ENCODE peak calls at places on chromosomes 13 and 19, in six cellular contexts. One of them, this sample, is unnamed.

GRCh38 chr13:97245011-97245410 is 22.9 kb downstream of the MBNL2 start:
- DNase-seq in endodermal cell: no peak
- DNase-seq in uterus: no peak
- DNase-seq in lower lobe of right lung: no peak
- DNase-seq in AG10803: no peak
- DNase-seq in mammary epithelial cell: no peak
- DNase-seq in this sample: no peak

GRCh38 chr13:44158055-44158655 is 215.5 kb upstream of the SERP2 start:
- DNase-seq in uterus: no peak
- DNase-seq in lower lobe of right lung: no peak
- DNase-seq in mammary epithelial cell: no peak
- DNase-seq in AG10803: no peak
- DNase-seq in endodermal cell: no peak
- DNase-seq in this sample: no peak

GRCh38 chr13:105642511-105642958 is 892.9 kb downstream of the EFNB2 start:
- DNase-seq in AG10803: no peak
- DNase-seq in endodermal cell: no peak
- DNase-seq in mammary epithelial cell: no peak
- DNase-seq in lower lobe of right lung: no peak
- DNase-seq in uterus: no peak
- DNase-seq in this sample: no peak

GRCh38 chr13:99642006-99642405 is 140.7 kb downstream of the TM9SF2 start:
- DNase-seq in mammary epithelial cell: no peak
- DNase-seq in lower lobe of right lung: no peak
- DNase-seq in uterus: no peak
- DNase-seq in endodermal cell: no peak
- DNase-seq in AG10803: no peak
- DNase-seq in this sample: no peak

GRCh38 chr13:31046711-31047279 is 114.3 kb downstream of the TEX26 start:
- DNase-seq in endodermal cell: peak
- DNase-seq in mammary epithelial cell: no peak
- DNase-seq in AG10803: no peak
- DNase-seq in uterus: peak
- DNase-seq in lower lobe of right lung: no peak
- DNase-seq in this sample: no peak

GRCh38 chr13:105611424-105611823 is 924.0 kb downstream of the EFNB2 start:
- DNase-seq in uterus: no peak
- DNase-seq in lower lobe of right lung: no peak
- DNase-seq in AG10803: peak
- DNase-seq in endodermal cell: no peak
- DNase-seq in mammary epithelial cell: peak
- DNase-seq in this sample: no peak

GRCh38 chr19:37077615-37077928 is 661 bp upstream of the ZNF420 start:
- DNase-seq in AG10803: no peak
- DNase-seq in lower lobe of right lung: no peak
- DNase-seq in endodermal cell: no peak
- DNase-seq in uterus: no peak
- DNase-seq in mammary epithelial cell: no peak
- DNase-seq in this sample: no peak

GRCh38 chr13:41413907-41414306 is 43.4 kb upstream of the RGCC start:
- DNase-seq in AG10803: no peak
- DNase-seq in mammary epithelial cell: no peak
- DNase-seq in endodermal cell: no peak
- DNase-seq in uterus: no peak
- DNase-seq in lower lobe of right lung: no peak
- DNase-seq in this sample: no peak

GRCh38 chr19:4606921-4607678 is 32.2 kb upstream of the TNFAIP8L1 start:
- DNase-seq in mammary epithelial cell: no peak
- DNase-seq in lower lobe of right lung: no peak
- DNase-seq in uterus: peak
- DNase-seq in endodermal cell: peak
- DNase-seq in AG10803: no peak
- DNase-seq in this sample: no peak

GRCh38 chr13:94858856-94859811 is 146.8 kb upstream of the SOX21 start:
- DNase-seq in AG10803: peak
- DNase-seq in endodermal cell: peak
- DNase-seq in lower lobe of right lung: peak
- DNase-seq in mammary epithelial cell: no peak
- DNase-seq in uterus: peak
- DNase-seq in this sample: no peak

GRCh38 chr13:30305456-30305855 is 1.9 kb downstream of the KATNAL1 start:
- DNase-seq in endodermal cell: no peak
- DNase-seq in AG10803: no peak
- DNase-seq in lower lobe of right lung: no peak
- DNase-seq in mammary epithelial cell: no peak
- DNase-seq in uterus: no peak
- DNase-seq in this sample: no peak

GRCh38 chr19:51729781-51730180 is 6.0 kb upstream of the HAS1 start:
- DNase-seq in AG10803: peak
- DNase-seq in mammary epithelial cell: no peak
- DNase-seq in uterus: no peak
- DNase-seq in lower lobe of right lung: no peak
- DNase-seq in endodermal cell: no peak
- DNase-seq in this sample: no peak

GRCh38 chr19:49681830-49682229 is 4.8 kb downstream of the PRMT1 start:
- DNase-seq in endodermal cell: peak
- DNase-seq in AG10803: no peak
- DNase-seq in uterus: no peak
- DNase-seq in lower lobe of right lung: no peak
- DNase-seq in mammary epithelial cell: no peak
- DNase-seq in this sample: no peak

GRCh38 chr19:51511353-51511752 is 9.8 kb upstream of the SIGLEC12 start:
- DNase-seq in endodermal cell: peak
- DNase-seq in uterus: no peak
- DNase-seq in mammary epithelial cell: no peak
- DNase-seq in lower lobe of right lung: no peak
- DNase-seq in AG10803: no peak
- DNase-seq in this sample: no peak

GRCh38 chr13:114049026-114049425 is 75.2 kb upstream of the C13orf46 start:
- DNase-seq in uterus: no peak
- DNase-seq in lower lobe of right lung: peak
- DNase-seq in AG10803: no peak
- DNase-seq in mammary epithelial cell: no peak
- DNase-seq in endodermal cell: no peak
- DNase-seq in this sample: no peak

GRCh38 chr13:22176968-22177545 is 506.2 kb downstream of the FGF9 start:
- DNase-seq in AG10803: no peak
- DNase-seq in endodermal cell: no peak
- DNase-seq in uterus: no peak
- DNase-seq in mammary epithelial cell: no peak
- DNase-seq in lower lobe of right lung: no peak
- DNase-seq in this sample: no peak

GRCh38 chr19:39631626-39632025 is 24.1 kb upstream of the LGALS16 start:
- DNase-seq in mammary epithelial cell: no peak
- DNase-seq in endodermal cell: no peak
- DNase-seq in lower lobe of right lung: no peak
- DNase-seq in AG10803: no peak
- DNase-seq in uterus: no peak
- DNase-seq in this sample: no peak

GRCh38 chr13:76939215-76939614 is 9.1 kb upstream of the ACOD1 start:
- DNase-seq in endodermal cell: no peak
- DNase-seq in AG10803: peak
- DNase-seq in mammary epithelial cell: peak
- DNase-seq in uterus: no peak
- DNase-seq in lower lobe of right lung: no peak
- DNase-seq in this sample: no peak

GRCh38 chr19:2723345-2723715 is 2.2 kb upstream of the DIRAS1 start:
- DNase-seq in endodermal cell: no peak
- DNase-seq in mammary epithelial cell: no peak
- DNase-seq in AG10803: no peak
- DNase-seq in lower lobe of right lung: no peak
- DNase-seq in uterus: no peak
- DNase-seq in this sample: no peak

GRCh38 chr13:112729408-112729807 is 39.6 kb downstream of the ATP11A start:
- DNase-seq in uterus: no peak
- DNase-seq in mammary epithelial cell: no peak
- DNase-seq in AG10803: no peak
- DNase-seq in lower lobe of right lung: peak
- DNase-seq in endodermal cell: peak
- DNase-seq in this sample: no peak

GRCh38 chr13:31945202-31945978 is 86.2 kb upstream of the FRY start:
- DNase-seq in endodermal cell: peak
- DNase-seq in AG10803: peak
- DNase-seq in mammary epithelial cell: peak
- DNase-seq in lower lobe of right lung: peak
- DNase-seq in uterus: peak
- DNase-seq in this sample: no peak

GRCh38 chr19:31670931-31671330 is 321.7 kb upstream of the TSHZ3 start:
- DNase-seq in mammary epithelial cell: no peak
- DNase-seq in lower lobe of right lung: no peak
- DNase-seq in uterus: no peak
- DNase-seq in endodermal cell: no peak
- DNase-seq in AG10803: no peak
- DNase-seq in this sample: no peak

GRCh38 chr13:99926014-99926731 is 45.4 kb downstream of the ZIC5 start:
- DNase-seq in uterus: no peak
- DNase-seq in endodermal cell: no peak
- DNase-seq in mammary epithelial cell: no peak
- DNase-seq in lower lobe of right lung: no peak
- DNase-seq in AG10803: peak
- DNase-seq in this sample: no peak

GRCh38 chr19:3670258-3670795 is 29.9 kb downstream of the PIP5K1C start:
- DNase-seq in lower lobe of right lung: no peak
- DNase-seq in AG10803: peak
- DNase-seq in uterus: peak
- DNase-seq in mammary epithelial cell: no peak
- DNase-seq in endodermal cell: peak
- DNase-seq in this sample: no peak

GRCh38 chr19:50203281-50204080 is at the start of gene MYH14:
- DNase-seq in AG10803: peak
- DNase-seq in uterus: peak
- DNase-seq in endodermal cell: peak
- DNase-seq in mammary epithelial cell: no peak
- DNase-seq in lower lobe of right lung: peak
- DNase-seq in this sample: peak

GRCh38 chr13:104015646-104016396 is 949.6 kb upstream of the SLC10A2 start:
- DNase-seq in AG10803: no peak
- DNase-seq in lower lobe of right lung: no peak
- DNase-seq in endodermal cell: no peak
- DNase-seq in uterus: no peak
- DNase-seq in mammary epithelial cell: no peak
- DNase-seq in this sample: no peak

GRCh38 chr19:4097501-4097900 is 26.4 kb downstream of the MAP2K2 start:
- DNase-seq in lower lobe of right lung: no peak
- DNase-seq in mammary epithelial cell: no peak
- DNase-seq in uterus: peak
- DNase-seq in endodermal cell: no peak
- DNase-seq in AG10803: no peak
- DNase-seq in this sample: no peak

GRCh38 chr13:33129094-33129832 is 113.0 kb downstream of the KL start:
- DNase-seq in AG10803: no peak
- DNase-seq in endodermal cell: no peak
- DNase-seq in mammary epithelial cell: no peak
- DNase-seq in lower lobe of right lung: no peak
- DNase-seq in uterus: no peak
- DNase-seq in this sample: no peak

GRCh38 chr13:98977568-98978270 is at the start of gene DOCK9:
- DNase-seq in mammary epithelial cell: peak
- DNase-seq in uterus: peak
- DNase-seq in AG10803: peak
- DNase-seq in lower lobe of right lung: peak
- DNase-seq in endodermal cell: peak
- DNase-seq in this sample: no peak

GRCh38 chr13:71316964-71317363 is 550.0 kb downstream of the DACH1 start:
- DNase-seq in lower lobe of right lung: no peak
- DNase-seq in endodermal cell: no peak
- DNase-seq in mammary epithelial cell: no peak
- DNase-seq in AG10803: no peak
- DNase-seq in uterus: no peak
- DNase-seq in this sample: no peak

GRCh38 chr13:71320452-71320851 is 546.6 kb downstream of the DACH1 start:
- DNase-seq in mammary epithelial cell: peak
- DNase-seq in AG10803: no peak
- DNase-seq in endodermal cell: peak
- DNase-seq in lower lobe of right lung: no peak
- DNase-seq in uterus: no peak
- DNase-seq in this sample: no peak
- TF ChIP-seq CTCF in mammary epithelial cell: peak
- TF ChIP-seq CTCF in AG10803: no peak
- TF ChIP-seq CTCF in endodermal cell: peak
- TF ChIP-seq CTCF in lower lobe of right lung: peak
- TF ChIP-seq CTCF in uterus: no peak
- TF ChIP-seq CTCF in this sample: peak

GRCh38 chr19:7366701-7367420 is 18.1 kb downstream of the ARHGEF18 start:
- DNase-seq in lower lobe of right lung: no peak
- DNase-seq in uterus: no peak
- DNase-seq in endodermal cell: no peak
- DNase-seq in AG10803: peak
- DNase-seq in mammary epithelial cell: peak
- DNase-seq in this sample: no peak
- TF ChIP-seq CTCF in lower lobe of right lung: peak
- TF ChIP-seq CTCF in uterus: peak
- TF ChIP-seq CTCF in endodermal cell: peak
- TF ChIP-seq CTCF in AG10803: peak
- TF ChIP-seq CTCF in mammary epithelial cell: peak
- TF ChIP-seq CTCF in this sample: peak

DNA sequence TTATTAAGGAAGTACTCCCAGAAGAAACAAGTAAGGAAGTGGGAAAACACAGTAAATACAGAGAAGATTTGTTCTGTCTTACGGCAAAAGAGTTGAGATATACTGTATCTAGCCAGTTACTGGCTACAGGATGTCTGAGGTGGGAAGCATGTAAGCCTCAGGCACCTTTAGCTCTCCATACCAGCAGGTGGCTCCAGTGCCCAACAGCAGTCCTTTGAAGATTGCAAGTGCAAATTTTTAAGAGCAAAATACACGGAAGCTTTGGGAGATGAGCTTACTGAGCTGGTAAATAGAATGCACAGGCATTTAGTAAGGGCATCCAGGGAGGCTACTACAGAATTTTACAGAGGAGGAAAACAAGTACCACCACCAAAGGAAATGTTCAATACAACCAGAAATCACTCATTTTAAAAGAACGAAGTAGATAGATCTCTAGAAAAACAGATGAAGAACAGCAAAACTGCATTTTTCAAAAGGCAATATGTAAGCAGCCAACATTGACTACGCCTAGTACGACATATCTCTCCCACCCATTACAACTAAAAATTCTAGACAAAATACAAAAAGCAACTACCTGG is 57.9 kb upstream of the VSTM2B start:
- DNase-seq in lower lobe of right lung: no peak
- DNase-seq in endodermal cell: peak
- DNase-seq in uterus: no peak
- DNase-seq in mammary epithelial cell: peak
- DNase-seq in AG10803: peak
- DNase-seq in this sample: no peak
- TF ChIP-seq CTCF in lower lobe of right lung: no peak
- TF ChIP-seq CTCF in endodermal cell: peak
- TF ChIP-seq CTCF in uterus: no peak
- TF ChIP-seq CTCF in mammary epithelial cell: peak
- TF ChIP-seq CTCF in AG10803: peak
- TF ChIP-seq CTCF in this sample: peak

DNA sequence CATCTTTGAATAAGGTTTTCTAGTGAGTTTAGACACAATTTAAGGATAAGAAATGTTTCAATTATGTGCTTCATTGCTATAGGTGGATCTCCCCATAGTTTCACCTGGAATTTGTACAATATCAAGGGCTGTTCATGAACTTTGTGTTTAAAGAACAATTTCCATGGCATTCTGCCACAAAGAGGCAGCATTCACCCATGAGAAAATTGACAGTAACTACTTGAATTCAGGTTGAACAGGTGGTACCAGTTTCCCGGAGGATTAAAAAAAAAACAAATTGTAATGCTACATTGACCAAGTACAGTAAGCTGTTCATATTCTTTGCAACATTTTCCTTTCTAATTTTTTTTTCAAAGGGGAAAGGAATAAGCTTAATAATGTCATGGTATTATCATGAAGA is 9.1 kb downstream of the SLITRK5 start:
- DNase-seq in AG10803: no peak
- DNase-seq in uterus: no peak
- DNase-seq in endodermal cell: no peak
- DNase-seq in lower lobe of right lung: no peak
- DNase-seq in mammary epithelial cell: no peak
- DNase-seq in this sample: no peak
- TF ChIP-seq CTCF in AG10803: no peak
- TF ChIP-seq CTCF in uterus: no peak
- TF ChIP-seq CTCF in endodermal cell: peak
- TF ChIP-seq CTCF in lower lobe of right lung: no peak
- TF ChIP-seq CTCF in mammary epithelial cell: peak
- TF ChIP-seq CTCF in this sample: peak